ENCODE peak calls at places on chromosomes 4 and X, in four cellular contexts. T is stimulated activated CD8-positive, alpha-beta memory T cell treated with anti-CD3 and anti-CD28 coated beads, Interleukin-7, amount 100 ng/mL, for 1 hour; K is progenitor cell of endocrine pancreas; M is DMS153. Z is an unnamed sample.

GRCh38 chrX:137032841-137033773 is 688 bp downstream of the GPR101 start:
- DNase-seq in T (no peak), K (no peak), M (no peak), Z (no peak)

GRCh38 chrX:42096262-42096939 is 173.0 kb upstream of the CASK start:
- DNase-seq in K (no peak), T (no peak), M (no peak), Z (no peak)

GRCh38 chr4:288891-289290 is 16.4 kb downstream of the ZNF732 start:
- DNase-seq in T (no peak), K (no peak), M (no peak), Z (no peak)

GRCh38 chr4:101199507-101200285 is 147.6 kb downstream of the PPP3CA start:
- DNase-seq in T (no peak), K (no peak), M (no peak), Z (no peak)

GRCh38 chr4:85808104-85808503 is 333.2 kb downstream of the ARHGAP24 start:
- DNase-seq in K (no peak), M (no peak), T (no peak), Z (no peak)

GRCh38 chrX:30301977-30302376 is 7.2 kb downstream of the NR0B1 start:
- DNase-seq in M (no peak), T (no peak), K (no peak), Z (no peak)

GRCh38 chr4:24885342-24885741 is 27.5 kb downstream of the CCDC149 start:
- DNase-seq in T (no peak), M (no peak), K (no peak), Z (peak)

GRCh38 chr4:25865586-25865985 is 2.8 kb upstream of the SEL1L3 start:
- DNase-seq in T (no peak), K (no peak), M (no peak), Z (peak)

GRCh38 chrX:69137371-69137881 is 27.8 kb downstream of the PJA1 start:
- DNase-seq in M (no peak), T (no peak), K (no peak), Z (no peak)

GRCh38 chrX:40227111-40227510 is 129.4 kb upstream of the BCOR start:
- DNase-seq in M (no peak), T (no peak), K (no peak), Z (no peak)

GRCh38 chrX:65607070-65607742 is 60.2 kb upstream of the MSN start:
- DNase-seq in T (no peak), K (no peak), M (no peak), Z (no peak)

GRCh38 chr4:69828828-69829227 is 31.1 kb downstream of the SULT1E1 start:
- DNase-seq in K (no peak), T (no peak), M (no peak), Z (no peak)

GRCh38 chr4:176034498-176034897 is 31.1 kb upstream of the WDR17 start:
- DNase-seq in K (no peak), T (no peak), M (no peak), Z (peak)

GRCh38 chr4:212438-213174 is 88.3 kb downstream of the ZNF718 start:
- DNase-seq in T (no peak), M (no peak), K (peak), Z (no peak)

GRCh38 chrX:149527705-149528104 is 13.1 kb upstream of the EOLA1 start:
- DNase-seq in T (no peak), K (no peak), M (peak), Z (peak)

GRCh38 chrX:106611682-106612402 is at the start of gene RADX:
- DNase-seq in M (peak), T (peak), K (peak), Z (peak)

GRCh38 chr4:76854858-76855257 is 43.1 kb downstream of the SOWAHB start:
- DNase-seq in M (no peak), T (no peak), K (no peak), Z (no peak)

GRCh38 chr4:139300431-139301142 is 718 bp upstream of the NAA15 start:
- DNase-seq in T (no peak), M (no peak), K (no peak), Z (peak)

GRCh38 chr4:74613266-74613665 is 168.3 kb downstream of the AREG start:
- DNase-seq in K (no peak), M (no peak), T (no peak), Z (no peak)

GRCh38 chr4:89661490-89661889 is 175.5 kb downstream of the SNCA start:
- DNase-seq in T (no peak), K (no peak), M (no peak), Z (peak)

GRCh38 chr4:140704964-140705363 is 51.2 kb downstream of the TBC1D9 start:
- DNase-seq in K (no peak), T (no peak), M (no peak), Z (no peak)

GRCh38 chrX:133215747-133216146 is 2.4 kb downstream of the TFDP3 start:
- DNase-seq in M (no peak), K (no peak), T (no peak), Z (peak)

GRCh38 chr4:111174331-111174730 is 551.5 kb upstream of the PITX2 start:
- DNase-seq in M (no peak), T (no peak), K (no peak), Z (no peak)

GRCh38 chrX:112997991-112998390 is 157.4 kb upstream of the AMOT start:
- DNase-seq in K (no peak), M (no peak), T (no peak), Z (no peak)

GRCh38 chr4:2742081-2742822 is 13.9 kb downstream of the TNIP2 start:
- DNase-seq in K (no peak), M (no peak), T (no peak), Z (no peak)

GRCh38 chr4:16573744-16574143 is 324.7 kb downstream of the LDB2 start:
- DNase-seq in T (no peak), M (no peak), K (no peak), Z (no peak)

GRCh38 chr4:89273741-89274141 is 33.9 kb downstream of the GPRIN3 start:
- DNase-seq in T (no peak), K (no peak), M (no peak), Z (no peak)

GRCh38 chr4:13538427-13538973 is 5.8 kb downstream of the NKX3-2 start:
- DNase-seq in M (no peak), K (no peak), T (no peak), Z (no peak)

GRCh38 chr4:150694438-150694837 is 112.5 kb downstream of the MAB21L2 start:
- DNase-seq in K (no peak), M (no peak), T (no peak), Z (no peak)

GRCh38 chr4:27414867-27415266 is 554.2 kb downstream of the STIM2 start:
- DNase-seq in T (no peak), M (no peak), K (no peak), Z (no peak)

GRCh38 chr4:119031218-119031617 is 104.4 kb upstream of the MYOZ2 start:
- DNase-seq in K (no peak), T (no peak), M (no peak), Z (no peak)

GRCh38 chr4:118776166-118776954 is 59.6 kb downstream of the SEC24D start:
- DNase-seq in T (no peak), M (no peak), K (no peak), Z (no peak)

GRCh38 chr4:1682860-1683259 is 1.3 kb downstream of the FAM53A start:
- DNase-seq in K (no peak), T (no peak), M (no peak), Z (no peak)

GRCh38 chrX:119669424-119670037 is 23.4 kb downstream of the SEPTIN6 start:
- DNase-seq in K (no peak), T (no peak), M (no peak), Z (no peak)

GRCh38 chr4:48223633-48224295 is 45.9 kb downstream of the TEC start:
- DNase-seq in K (no peak), M (no peak), T (no peak), Z (no peak)

GRCh38 chr4:26181616-26182015 is 139.2 kb upstream of the RBPJ start:
- DNase-seq in M (no peak), T (no peak), K (no peak), Z (no peak)

GRCh38 chr4:125104616-125105015 is 210.1 kb upstream of the FAT4 start:
- DNase-seq in M (no peak), K (no peak), T (no peak), Z (no peak)

GRCh38 chrX:72584165-72584564 is 11.5 kb upstream of the HDAC8 start:
- DNase-seq in K (no peak), T (no peak), M (no peak), Z (no peak)

GRCh38 chr4:101911616-101912015 is 121.1 kb downstream of the BANK1 start:
- DNase-seq in T (no peak), K (no peak), M (no peak), Z (no peak)

GRCh38 chr4:10122236-10122932 is 5.8 kb upstream of the WDR1 start:
- DNase-seq in T (no peak), K (no peak), M (no peak), Z (no peak)